ENCODE peak calls at places on chromosomes 7 and 10, in four cellular contexts. P is RWPE1; V is effector memory CD4-positive, alpha-beta T cell; A is GM23248. F is an unnamed sample.

GRCh38 chr7:21028186-21028989 is 241.7 kb upstream of the SP8 start:
- DNase-seq in P (no peak), V (no peak), A (peak; percentile 6), F (no peak)

GRCh38 chr7:155533827-155534690 is 12.3 kb downstream of the CNPY1 start:
- DNase-seq in P (peak; percentile 30), V (no peak), A (peak; percentile 16), F (no peak)

GRCh38 chr7:154587812-154588211 is 415.1 kb downstream of the PAXIP1 start:
- DNase-seq in P (no peak), V (no peak), A (no peak), F (no peak)

GRCh38 chr7:50197547-50197946 is 104.5 kb upstream of the ZPBP start:
- DNase-seq in P (peak; percentile 71), V (no peak), A (no peak), F (no peak)

GRCh38 chr10:71957546-71958275 is 6.5 kb upstream of the CHST3 start:
- DNase-seq in P (no peak), V (no peak), A (peak; percentile 47), F (no peak)

GRCh38 chr10:119724630-119725549 is 960 bp upstream of the INPP5F start:
- DNase-seq in P (no peak), V (no peak), A (peak; percentile 48), F (no peak)

GRCh38 chr7:36416251-36416650 is 26.6 kb downstream of the ANLN start:
- DNase-seq in P (no peak), V (no peak), A (no peak), F (no peak)

GRCh38 chr7:28807396-28807994 is 150.6 kb downstream of the TRIL start:
- DNase-seq in P (no peak), V (no peak), A (no peak), F (no peak)

GRCh38 chr10:88728107-88728763 is 22.2 kb downstream of the LIPK start:
- DNase-seq in P (no peak), V (no peak), A (peak; percentile 22), F (no peak)

GRCh38 chr7:34507191-34507590 is 150.8 kb upstream of the NPSR1 start:
- DNase-seq in P (no peak), V (no peak), A (no peak), F (no peak)

GRCh38 chr7:16847381-16847860 is 34.4 kb downstream of the AGR3 start:
- DNase-seq in P (peak; percentile 44), V (no peak), A (no peak), F (no peak)

GRCh38 chr7:111357691-111358090 is 204.6 kb downstream of the IMMP2L start:
- DNase-seq in P (peak; percentile 72), V (no peak), A (peak; percentile 26), F (no peak)

GRCh38 chr7:118478931-118479330 is 254.4 kb downstream of the ANKRD7 start:
- DNase-seq in P (no peak), V (no peak), A (no peak), F (no peak)

GRCh38 chr10:85548038-85548437 is 818.6 kb downstream of the GRID1 start:
- DNase-seq in P (peak; percentile 84), V (peak; percentile 18), A (peak; percentile 24), F (peak; percentile 40)

GRCh38 chr10:130026670-130027456 is 62.8 kb upstream of the EBF3 start:
- DNase-seq in P (no peak), V (no peak), A (no peak), F (no peak)

GRCh38 chr7:10128748-10129147 is 844.9 kb upstream of the PHF14 start:
- DNase-seq in P (no peak), V (no peak), A (no peak), F (no peak)

GRCh38 chr10:14481752-14482151 is 151.0 kb upstream of the FRMD4A start:
- DNase-seq in P (no peak), V (no peak), A (no peak), F (no peak)

GRCh38 chr10:91665842-91666241 is 33.0 kb upstream of the PPP1R3C start:
- DNase-seq in P (no peak), V (no peak), A (peak; percentile 82), F (no peak)

GRCh38 chr7:148670807-148671206 is 27.9 kb upstream of the CUL1 start:
- DNase-seq in P (no peak), V (no peak), A (no peak), F (no peak)

DNA sequence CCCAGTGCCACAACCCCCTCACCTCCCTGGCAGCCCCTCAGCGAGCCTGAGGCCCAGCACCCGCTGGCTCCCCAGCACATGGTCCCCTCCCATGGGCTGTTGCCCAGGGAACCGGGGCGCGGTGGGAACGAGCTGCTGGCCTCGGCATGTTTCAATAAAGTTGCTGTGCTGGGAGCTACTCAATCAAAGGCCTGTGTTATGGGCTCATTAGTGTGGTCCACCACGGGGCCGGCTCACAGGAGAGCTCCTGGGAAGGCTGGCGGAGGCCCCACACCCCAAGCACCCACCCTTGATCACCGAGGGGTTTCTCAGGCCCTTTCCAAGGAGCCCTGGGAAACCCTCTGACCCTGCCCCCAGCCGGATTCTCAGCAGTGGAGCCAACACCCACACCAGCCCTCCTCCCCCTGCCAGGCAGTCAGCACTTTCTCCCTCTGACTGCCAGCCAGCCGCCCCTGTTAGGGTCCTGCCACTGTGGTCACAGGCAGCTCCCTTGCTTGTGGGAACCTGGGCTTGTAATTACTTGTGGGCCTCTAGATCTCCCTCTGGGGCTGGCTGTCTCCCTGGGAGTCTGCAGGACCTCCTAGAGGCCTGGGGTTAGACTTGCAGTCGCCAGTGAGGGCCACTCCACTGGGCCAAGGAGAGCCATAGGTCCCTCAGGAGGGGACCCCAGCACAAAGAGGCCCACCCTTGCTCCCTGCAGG is 24.8 kb upstream of the TRIM8 start:
- DNase-seq in P (no peak), V (no peak), A (no peak), F (peak; percentile 70)
- H3K27ac ChIP-seq in P (peak overlapping the region; percentile 47), V (no peak overlapping the region), A (no peak overlapping the region), F (peak overlapping the region; percentile 38)

GRCh38 chr7:66757939-66758338 is 17.4 kb downstream of the RABGEF1 start:
- DNase-seq in P (no peak), V (no peak), A (no peak), F (no peak)
- H3K27ac ChIP-seq in P (no peak overlapping the region), V (no peak overlapping the region), A (no peak overlapping the region), F (no peak overlapping the region)

DNA sequence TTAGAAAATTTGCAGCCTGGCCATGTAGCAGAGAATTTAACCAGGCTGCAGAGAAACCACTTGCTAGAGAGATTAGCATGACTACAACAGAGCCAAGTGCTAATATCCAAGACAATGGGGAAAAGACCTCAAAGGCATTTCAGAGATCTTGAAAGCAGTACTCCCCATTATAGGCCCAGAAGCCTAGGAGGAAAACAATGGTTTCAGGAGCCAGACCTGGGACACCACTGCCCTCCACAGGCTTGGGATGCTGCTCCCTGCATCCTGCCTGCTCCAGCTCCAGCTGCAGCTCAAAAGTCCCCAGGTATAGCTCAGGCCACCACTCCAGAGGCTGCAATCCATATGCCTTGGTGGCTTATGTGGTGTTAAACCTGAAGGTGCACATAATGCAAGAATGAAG is 101.5 kb upstream of the TMEM72 start:
- DNase-seq in P (no peak), V (no peak), A (peak; percentile 59), F (no peak)
- H3K27ac ChIP-seq in P (no peak overlapping the region), V (no peak overlapping the region), A (no peak overlapping the region), F (no peak overlapping the region)

DNA sequence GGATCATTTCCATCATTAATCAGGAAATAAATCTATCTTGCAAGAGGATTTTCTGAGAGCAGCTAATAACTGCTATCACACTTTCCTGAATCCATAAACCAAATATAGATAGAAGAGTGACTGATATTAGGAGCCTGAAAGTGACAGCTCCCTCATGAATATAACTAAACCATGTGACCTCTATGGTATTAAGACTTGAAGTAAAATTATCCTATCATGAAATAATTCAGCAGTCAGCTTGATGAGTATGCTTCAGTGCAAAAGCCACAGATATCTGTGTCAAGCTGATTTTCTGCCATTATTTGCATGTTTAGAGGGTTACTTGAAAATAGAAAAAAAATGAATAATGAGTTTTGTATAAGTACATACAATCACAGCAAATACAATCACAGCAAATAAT is 80.1 kb upstream of the PPP1R3A start:
- DNase-seq in P (no peak), V (no peak), A (no peak), F (no peak)
- H3K27ac ChIP-seq in P (no peak overlapping the region), V (no peak overlapping the region), A (no peak overlapping the region), F (no peak overlapping the region)

DNA sequence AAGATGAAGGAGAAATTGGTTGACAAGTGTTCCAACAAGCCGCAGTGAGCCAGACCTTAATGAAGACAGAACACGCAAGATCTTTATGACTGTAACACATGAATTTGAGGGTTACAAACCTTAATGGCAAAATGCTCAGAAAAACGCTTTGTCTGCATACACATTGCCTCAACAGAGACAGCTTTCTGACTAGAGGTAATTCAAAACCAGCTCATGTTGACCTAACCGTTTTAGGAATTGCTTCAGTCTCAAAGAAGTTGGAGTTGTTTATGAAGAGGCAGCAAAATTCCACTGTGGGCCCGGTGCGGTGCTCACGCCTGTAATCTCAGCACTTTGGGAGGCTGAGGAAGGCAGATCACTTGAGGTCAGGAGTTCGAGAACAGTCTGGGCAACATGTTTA is 2.2 kb upstream of the GTF2I start:
- DNase-seq in P (no peak), V (no peak), A (no peak), F (no peak)
- H3K27ac ChIP-seq in P (peak overlapping the region; percentile 16), V (no peak overlapping the region), A (no peak overlapping the region), F (no peak overlapping the region)

DNA sequence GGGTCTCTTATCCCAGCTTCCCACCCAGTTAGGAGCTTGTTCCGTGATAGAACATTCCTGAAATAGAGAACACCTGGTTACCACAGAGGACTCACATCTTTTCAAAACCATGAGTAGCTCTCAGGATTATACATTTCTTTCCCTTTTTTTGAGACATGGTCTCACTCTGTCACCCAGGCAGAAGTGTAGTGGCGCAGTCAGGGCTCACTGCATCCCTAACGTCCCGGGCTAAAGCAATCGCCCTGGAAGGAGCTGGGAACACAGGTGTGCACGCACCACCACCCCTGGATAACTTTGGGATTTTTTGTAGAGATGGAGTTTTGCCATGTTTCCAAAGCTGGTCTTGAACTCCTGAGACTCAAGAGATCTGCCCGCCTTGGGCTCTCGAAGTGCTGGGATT is 144.0 kb downstream of the RNF216 start:
- DNase-seq in P (no peak), V (no peak), A (no peak), F (no peak)
- H3K27ac ChIP-seq in P (peak overlapping the region; percentile 70), V (no peak overlapping the region), A (peak overlapping the region; percentile 67), F (peak overlapping the region; percentile 77)

GRCh38 chr10:34433241-34434076 is 381.6 kb downstream of the PARD3 start:
- DNase-seq in P (no peak), V (no peak), A (peak; percentile 69), F (no peak)

GRCh38 chr10:34427911-34428216 is 387.2 kb downstream of the PARD3 start:
- DNase-seq in P (no peak), V (no peak), A (no peak), F (no peak)

GRCh38 chr10:34434119-34434594 is 380.9 kb downstream of the PARD3 start:
- DNase-seq in P (no peak), V (no peak), A (peak; percentile 79), F (no peak)

GRCh38 chr10:34432589-34432988 is 382.5 kb downstream of the PARD3 start:
- DNase-seq in P (no peak), V (no peak), A (no peak), F (no peak)

DNA sequence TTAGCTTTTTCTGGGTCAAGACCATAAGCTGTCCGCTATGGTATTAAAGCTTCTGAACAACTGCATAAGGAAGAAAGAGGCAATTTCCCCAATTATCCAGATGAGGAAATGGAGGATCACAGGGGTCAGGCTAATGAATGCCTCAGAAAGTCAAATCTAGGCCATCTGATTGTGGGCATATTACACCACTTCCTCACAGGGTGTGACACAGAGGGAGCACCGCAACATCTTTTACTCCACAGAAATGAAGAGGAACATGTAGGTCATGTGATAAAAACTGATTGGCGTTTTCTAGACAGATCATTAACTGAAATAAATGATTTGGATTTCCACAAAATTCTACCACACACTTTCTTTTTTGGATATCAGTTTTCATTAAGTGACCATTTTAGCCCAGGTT is 384.4 kb downstream of the PARD3 start:
- DNase-seq in P (no peak), V (no peak), A (no peak), F (no peak)
- H3K27ac ChIP-seq in P (no peak overlapping the region), V (no peak overlapping the region), A (no peak overlapping the region), F (no peak overlapping the region)

F was measured in caudate nucleus.